ENCODE peak calls at places on chromosomes 2 and 18, in four cellular contexts. N, Y, J and H are unnamed samples.
A peak's percentile ranks its signal among the peaks of the same experiment; 100 is the strongest.

GRCh38 chr2:46913471-46914381 is 1.9 kb downstream of the MCFD2 start:
- DNase-seq in N (peak; percentile 78), J (no peak), Y (no peak), H (no peak)

GRCh38 chr2:157732596-157732995 is 103.9 kb upstream of the ACVR1C start:
- DNase-seq in J (no peak), N (peak; percentile 23), Y (no peak), H (no peak)

GRCh38 chr2:8676915-8677645 is 4.8 kb upstream of the ID2 start:
- DNase-seq in Y (no peak), J (peak; percentile 18), N (peak; percentile 9), H (no peak)

GRCh38 chr2:64737547-64737946 is 83.8 kb upstream of the SERTAD2 start:
- DNase-seq in Y (no peak), N (peak; percentile 41), J (no peak), H (no peak)

GRCh38 chr18:3799515-3799914 is 349.5 kb downstream of the TGIF1 start:
- DNase-seq in J (no peak), Y (no peak), N (peak; percentile 31), H (no peak)

GRCh38 chr2:10353931-10354330 is 51.2 kb downstream of the HPCAL1 start:
- DNase-seq in Y (no peak), N (no peak), J (no peak), H (peak; percentile 96)

GRCh38 chr18:9643549-9643948 is 29.2 kb upstream of the PPP4R1 start:
- DNase-seq in J (peak; percentile 67), Y (no peak), N (peak; percentile 97), H (peak; percentile 97)

GRCh38 chr2:207148025-207148424 is 17.7 kb downstream of the KLF7 start:
- DNase-seq in Y (no peak), N (peak; percentile 63), J (no peak), H (no peak)

GRCh38 chr2:233928594-233929351 is 11.6 kb downstream of the TRPM8 start:
- DNase-seq in N (peak; percentile 12), J (peak; percentile 38), Y (peak; percentile 77), H (no peak)

GRCh38 chr2:27049422-27050280 is 1.8 kb upstream of the AGBL5 start:
- DNase-seq in Y (no peak), N (no peak), J (no peak), H (peak; percentile 47)

GRCh38 chr2:66957677-66958076 is 439.5 kb upstream of the ETAA1 start:
- DNase-seq in N (no peak), J (no peak), Y (no peak), H (no peak)

GRCh38 chr18:68839701-68840100 is 41.8 kb downstream of the CCDC102B start:
- DNase-seq in J (no peak), N (no peak), Y (no peak), H (no peak)

GRCh38 chr2:23614701-23615100 is 229.7 kb downstream of the KLHL29 start:
- DNase-seq in J (no peak), Y (no peak), N (no peak), H (no peak)

GRCh38 chr2:66389651-66390131 is 45.2 kb upstream of the MEIS1 start:
- DNase-seq in N (no peak), J (no peak), Y (no peak), H (no peak)

GRCh38 chr2:113291191-113291590 is 12.5 kb upstream of the PAX8 start:
- DNase-seq in N (no peak), Y (peak; percentile 52), J (peak; percentile 18), H (no peak)

GRCh38 chr2:60884795-60885194 is 3.4 kb downstream of the REL start:
- DNase-seq in N (peak; percentile 36), J (no peak), Y (no peak), H (peak; percentile 57)

GRCh38 chr2:10087360-10087759 is 7.1 kb upstream of the CYS1 start:
- DNase-seq in Y (no peak), N (no peak), J (no peak), H (no peak)

GRCh38 chr2:239380831-239381708 is 19.8 kb downstream of the HDAC4 start:
- DNase-seq in J (no peak), N (no peak), Y (no peak), H (no peak)

GRCh38 chr2:96099861-96100798 is 16.2 kb downstream of the ADRA2B start:
- DNase-seq in J (no peak), Y (peak; percentile 50), N (no peak), H (no peak)

GRCh38 chr18:44111337-44111736 is 569.4 kb upstream of the SETBP1 start:
- DNase-seq in J (no peak), Y (no peak), N (no peak), H (no peak)

GRCh38 chr2:120901213-120901612 is 165.5 kb downstream of the GLI2 start:
- DNase-seq in N (no peak), J (no peak), Y (no peak), H (no peak)

GRCh38 chr2:110771549-110772382 is 39.4 kb downstream of the ACOXL start:
- DNase-seq in N (no peak), Y (no peak), J (no peak), H (no peak)

GRCh38 chr2:179619947-179620467 is 241.4 kb downstream of the ZNF385B start:
- DNase-seq in N (no peak), Y (no peak), J (no peak), H (no peak)
- H3K4ac ChIP-seq in N (no peak overlapping the region), Y (no peak overlapping the region), J (no peak overlapping the region), H (no peak overlapping the region)

GRCh38 chr2:199955007-199955338 is 318 bp downstream of the TYW5 start:
- DNase-seq in Y (no peak), J (no peak), N (no peak), H (peak; percentile 33)
- H3K14ac ChIP-seq in Y (no peak overlapping the region), J (no peak overlapping the region), N (no peak overlapping the region), H (peak overlapping the region; percentile 74)

GRCh38 chr2:240818543-240819403 is 1.2 kb downstream of the KIF1A start:
- DNase-seq in N (no peak), Y (peak; percentile 79), J (peak; percentile 44), H (no peak)
- H3K4ac ChIP-seq in N (no peak overlapping the region), Y (peak overlapping the region; percentile 99), J (no peak overlapping the region), H (no peak overlapping the region)

DNA sequence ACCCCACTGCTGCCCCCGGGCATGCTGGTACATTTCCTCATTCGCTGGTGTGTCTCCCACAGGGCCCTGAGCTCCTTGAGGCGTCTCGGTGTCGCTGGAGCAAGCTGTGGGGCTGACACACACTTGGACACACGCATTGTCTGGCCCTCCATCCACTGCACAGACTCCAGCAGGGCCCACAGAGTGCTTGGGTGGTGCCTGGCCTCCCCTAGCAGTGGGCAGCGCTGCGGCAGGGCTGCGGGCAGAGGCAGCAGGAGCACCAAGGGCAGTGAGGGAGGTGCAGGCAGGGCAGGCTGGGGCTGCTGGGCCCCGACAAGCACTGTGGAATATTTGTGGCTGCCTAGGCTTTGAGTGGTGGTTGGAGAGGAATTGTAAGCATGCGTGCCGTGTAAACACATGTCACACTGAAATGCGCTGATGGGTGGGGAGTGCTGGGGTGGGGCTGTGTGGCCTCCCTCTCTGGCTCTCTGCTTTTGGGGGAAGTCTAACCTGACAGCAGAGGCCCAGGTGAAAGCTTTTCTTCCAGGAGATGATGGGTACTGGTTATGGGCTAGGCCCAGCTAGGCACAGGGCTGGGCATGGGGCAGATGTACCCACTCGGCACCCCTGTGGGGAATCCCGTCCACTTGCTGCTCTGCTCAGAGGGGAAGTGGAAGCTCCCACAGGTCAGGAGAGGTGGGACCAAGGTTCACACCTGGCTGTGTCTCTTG is 55.5 kb upstream of the HS6ST1 start:
- DNase-seq in J (no peak), N (peak; percentile 87), Y (no peak), H (peak; percentile 71)
- H3K14ac ChIP-seq in J (peak overlapping the region; percentile 76), N (peak overlapping the region; percentile 99), Y (no peak overlapping the region), H (peak overlapping the region; percentile 79)

DNA sequence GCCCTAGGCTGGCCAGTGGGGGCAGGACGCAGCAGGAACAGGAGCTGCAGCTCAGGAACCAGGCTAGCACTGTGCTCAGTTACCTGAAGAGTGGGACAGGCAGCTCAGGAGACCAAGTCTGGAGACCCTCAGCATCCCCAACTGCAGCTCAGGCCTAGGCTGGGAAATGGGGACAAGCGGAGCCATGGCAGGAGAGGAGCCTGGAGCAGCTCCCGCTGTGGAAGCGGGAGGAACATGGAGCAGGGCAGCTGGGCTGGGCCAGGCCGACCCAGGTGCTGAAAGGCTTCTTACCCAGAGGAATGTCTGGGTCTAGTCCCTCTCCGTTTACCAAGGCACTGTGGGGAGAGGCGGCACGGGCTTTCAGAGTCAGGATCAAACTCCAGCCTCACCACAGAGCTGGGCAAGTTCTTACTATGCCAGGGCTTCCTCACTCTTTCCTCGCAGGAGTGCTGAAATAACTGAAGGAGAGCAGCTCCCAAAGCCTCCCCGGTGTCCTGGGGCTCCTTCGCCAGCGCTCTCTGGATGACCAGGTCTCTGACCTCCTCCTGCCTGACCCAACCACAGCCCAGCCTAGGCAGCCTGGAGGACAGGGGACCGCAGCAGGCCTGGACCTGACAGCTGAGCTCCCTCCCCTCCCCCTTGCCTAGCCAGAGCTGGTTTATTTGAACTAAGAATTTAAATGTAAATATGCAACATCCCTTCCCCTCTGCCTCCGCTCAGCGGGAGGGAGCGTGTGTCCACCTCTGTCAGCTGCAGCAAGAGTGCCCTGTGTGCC is 247.8 kb upstream of the SIX2 start:
- DNase-seq in J (no peak), Y (peak; percentile 57), N (peak; percentile 64), H (no peak)
- H3K4ac ChIP-seq in J (no peak overlapping the region), Y (no peak overlapping the region), N (peak overlapping the region; percentile 68), H (no peak overlapping the region)

GRCh38 chr2:17975401-17975800 is 96.9 kb downstream of the KCNS3 start:
- DNase-seq in N (no peak), Y (no peak), J (no peak), H (no peak)

GRCh38 chr2:17971531-17971930 is 93.1 kb downstream of the KCNS3 start:
- DNase-seq in Y (no peak), N (no peak), J (no peak), H (no peak)

GRCh38 chr2:17976871-17977746 is 98.6 kb downstream of the KCNS3 start:
- DNase-seq in J (no peak), N (peak; percentile 100), Y (no peak), H (peak; percentile 1)

GRCh38 chr2:17969661-17970060 is 91.2 kb downstream of the KCNS3 start:
- DNase-seq in Y (no peak), N (peak; percentile 71), J (no peak), H (no peak)

DNA sequence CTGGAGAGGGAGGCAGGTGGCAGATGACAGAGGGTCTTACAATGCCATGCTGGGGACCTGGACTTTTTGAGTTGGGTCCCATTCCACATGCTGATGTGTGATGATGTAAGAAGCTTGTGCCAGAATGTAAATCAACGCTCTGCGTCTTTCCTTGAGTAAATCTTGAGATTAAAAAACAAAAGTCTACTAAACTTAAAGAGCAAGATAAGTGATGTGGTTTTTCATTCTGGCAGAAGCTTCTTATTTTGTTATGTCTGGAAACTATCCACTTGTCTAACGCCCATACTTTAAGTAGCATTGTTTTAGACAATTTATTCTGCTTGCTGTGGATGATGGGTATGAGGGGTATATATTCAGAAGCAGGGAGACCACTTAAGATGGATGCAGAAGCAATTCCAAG is 94.5 kb downstream of the KCNS3 start:
- DNase-seq in N (no peak), J (no peak), Y (no peak), H (no peak)
- H3K14ac ChIP-seq in N (no peak overlapping the region), J (no peak overlapping the region), Y (no peak overlapping the region), H (no peak overlapping the region)